ENCODE peak calls at places on chromosomes 1 and 21, in five cellular contexts. E is ELR, U is left ventricle myocardium inferior, T is nucleus accumbens, Q is fibroblast of mammary gland. F is an unnamed sample.

GRCh38 chr21:41397416-41397815 is 28.6 kb upstream of the MX1 start:
- DNase-seq in E (no peak), U (no peak), Q (no peak), T (no peak), F (no peak)

GRCh38 chr1:10495942-10496341 is 21.2 kb downstream of the PEX14 start:
- DNase-seq in U (no peak), T (no peak), E (no peak), Q (no peak), F (no peak)

GRCh38 chr1:199684686-199685273 is 342.7 kb upstream of the NR5A2 start:
- DNase-seq in E (peak), Q (peak), T (no peak), U (no peak), F (no peak)

GRCh38 chr1:32332290-32333079 is 3.5 kb downstream of the MARCKSL1 start:
- DNase-seq in E (no peak), Q (no peak), T (peak), U (no peak), F (no peak)

GRCh38 chr1:107262472-107263286 is 121.8 kb downstream of the NTNG1 start:
- DNase-seq in T (no peak), Q (peak), U (no peak), E (peak), F (no peak)

GRCh38 chr1:202010042-202011015 is at the start of gene ELF3:
- DNase-seq in U (no peak), E (peak), T (no peak), Q (no peak), F (no peak)

GRCh38 chr1:108200627-108201106 is 524 bp upstream of the SLC25A24 start:
- DNase-seq in Q (peak), E (peak), T (no peak), U (no peak), F (peak)

GRCh38 chr1:100794719-100795645 is 75.4 kb downstream of the VCAM1 start:
- DNase-seq in Q (peak), E (peak), T (no peak), U (no peak), F (no peak)

GRCh38 chr1:26530898-26531598 is 1.5 kb downstream of the RPS6KA1 start:
- DNase-seq in U (no peak), T (no peak), E (peak), Q (peak), F (no peak)

GRCh38 chr1:35261412-35262120 is 6.9 kb upstream of the ZMYM4 start:
- DNase-seq in U (no peak), T (no peak), E (no peak), Q (no peak), F (no peak)

GRCh38 chr1:156103521-156103947 is 11.0 kb upstream of the LMNA start:
- DNase-seq in U (no peak), T (no peak), E (no peak), Q (peak), F (no peak)

GRCh38 chr1:183147735-183148134 is 38.3 kb upstream of the LAMC2 start:
- DNase-seq in U (no peak), Q (no peak), T (no peak), E (no peak), F (no peak)

GRCh38 chr1:115160728-115161127 is 71.4 kb upstream of the TSPAN2 start:
- DNase-seq in E (peak), U (no peak), T (no peak), Q (peak), F (no peak)

GRCh38 chr1:25051504-25051903 is 121.4 kb upstream of the RUNX3 start:
- DNase-seq in Q (no peak), E (no peak), U (no peak), T (no peak), F (no peak)

GRCh38 chr1:199220046-199220445 is 581.2 kb downstream of the PTPRC start:
- DNase-seq in E (no peak), T (no peak), Q (no peak), U (no peak), F (no peak)

GRCh38 chr1:40270152-40270834 is 12.3 kb downstream of the ZMPSTE24 start:
- DNase-seq in T (no peak), E (peak), U (no peak), Q (peak), F (no peak)

GRCh38 chr1:90957497-90957896 is 64.3 kb downstream of the ZNF644 start:
- DNase-seq in Q (no peak), U (no peak), T (no peak), E (peak), F (no peak)

GRCh38 chr1:221716713-221717490 is 25.0 kb downstream of the DUSP10 start:
- DNase-seq in Q (no peak), E (no peak), U (no peak), T (no peak), F (no peak)

GRCh38 chr1:93616996-93617669 is 64.5 kb downstream of the BCAR3 start:
- DNase-seq in E (peak), U (peak), T (peak), Q (no peak), F (peak)

GRCh38 chr1:226411619-226412018 is 3.7 kb upstream of the PARP1 start:
- DNase-seq in E (no peak), U (no peak), T (no peak), Q (no peak), F (no peak)

GRCh38 chr1:232613752-232614381 is 16.1 kb downstream of the SIPA1L2 start:
- DNase-seq in T (no peak), E (no peak), U (no peak), Q (peak), F (no peak)

GRCh38 chr1:183144752-183145151 is 41.3 kb upstream of the LAMC2 start:
- DNase-seq in T (no peak), E (no peak), U (no peak), Q (no peak), F (no peak)

GRCh38 chr1:156586892-156587477 is 4.6 kb upstream of the NAXE start:
- DNase-seq in Q (no peak), U (no peak), T (no peak), E (no peak), F (no peak)

GRCh38 chr21:32378956-32379355 is 13.9 kb downstream of the URB1 start:
- DNase-seq in E (no peak), U (peak), Q (no peak), T (no peak), F (peak)

GRCh38 chr21:46222436-46223116 is 6.0 kb downstream of the LSS start:
- DNase-seq in E (no peak), U (no peak), Q (no peak), T (no peak), F (no peak)

GRCh38 chr1:200226969-200227303 is 182.9 kb downstream of the ZNF281 start:
- DNase-seq in E (no peak), T (no peak), Q (no peak), U (no peak), F (no peak)

GRCh38 chr1:218778257-218778656 is 395.4 kb upstream of the LYPLAL1 start:
- DNase-seq in U (no peak), Q (peak), T (no peak), E (peak), F (no peak)

GRCh38 chr1:33086384-33086850 is 5.5 kb downstream of the AZIN2 start:
- DNase-seq in T (peak), Q (peak), U (peak), E (peak), F (peak)

GRCh38 chr1:24713176-24713575 is 32.1 kb upstream of the CLIC4 start:
- DNase-seq in U (no peak), E (peak), Q (no peak), T (no peak), F (no peak)

GRCh38 chr1:29599071-29599470 is 362.7 kb downstream of the PTPRU start:
- DNase-seq in U (no peak), Q (no peak), T (no peak), E (no peak), F (no peak)

GRCh38 chr1:2904191-2904590 is 102.7 kb upstream of the TTC34 start:
- DNase-seq in E (no peak), Q (no peak), T (no peak), U (no peak), F (no peak)

GRCh38 chr1:178411756-178412399 is 84.9 kb downstream of the CLEC20A start:
- DNase-seq in T (no peak), U (no peak), Q (no peak), E (no peak), F (no peak)

GRCh38 chr1:46342084-46342656 is 1.6 kb downstream of the NSUN4 start:
- DNase-seq in Q (peak), U (no peak), E (peak), T (no peak), F (no peak)

GRCh38 chr21:17554619-17555472 is 42.0 kb downstream of the CXADR start:
- DNase-seq in E (peak), U (no peak), Q (peak), T (peak), F (no peak)

GRCh38 chr1:7717769-7718368 is 53.2 kb upstream of the VAMP3 start:
- DNase-seq in E (no peak), Q (no peak), U (no peak), T (no peak), F (no peak)

GRCh38 chr1:228860911-228861829 is 125.9 kb downstream of the RHOU start:
- DNase-seq in Q (peak), E (peak), U (no peak), T (no peak), F (no peak)

GRCh38 chr1:147080671-147081394 is 91.4 kb downstream of the PRKAB2 start:
- DNase-seq in Q (no peak), E (no peak), T (no peak), U (no peak), F (no peak)

GRCh38 chr1:181659348-181659957 is 176.1 kb downstream of the CACNA1E start:
- DNase-seq in U (no peak), E (no peak), T (no peak), Q (no peak), F (no peak)

GRCh38 chr1:33713058-33713877 is 150.6 kb upstream of the HMGB4 start:
- DNase-seq in E (no peak), Q (no peak), T (no peak), U (no peak), F (no peak)

F was measured in heart right ventricle.